ENCODE peak calls at places on chromosome 9, in four cellular contexts. C is colonic mucosa, Y is astrocyte of the spinal cord, M is body of pancreas. O is an unnamed sample.

GRCh38 chr9:116008278-116008677 is 145.3 kb upstream of the PAPPA start:
- DNase-seq in C (no peak), Y (peak), M (no peak), O (no peak)

GRCh38 chr9:19193029-19193324 is 37.5 kb upstream of the DENND4C start:
- DNase-seq in C (no peak), Y (no peak), M (no peak), O (no peak)

GRCh38 chr9:89364664-89365531 is 46.6 kb downstream of the SECISBP2 start:
- DNase-seq in C (no peak), Y (no peak), M (no peak), O (no peak)

GRCh38 chr9:38692707-38693106 is 27.2 kb downstream of the FAM240B start:
- DNase-seq in C (no peak), Y (no peak), M (no peak), O (no peak)

GRCh38 chr9:98374385-98375051 is 119.1 kb upstream of the TBC1D2 start:
- DNase-seq in C (peak), Y (peak), M (peak), O (peak)

GRCh38 chr9:114884787-114885452 is 45.5 kb downstream of the TNFSF8 start:
- DNase-seq in C (peak), Y (no peak), M (peak), O (no peak)

GRCh38 chr9:89917861-89918260 is 313.0 kb downstream of the GADD45G start:
- DNase-seq in C (no peak), Y (no peak), M (no peak), O (no peak)

GRCh38 chr9:85258823-85259370 is 482.9 kb downstream of the AGTPBP1 start:
- DNase-seq in C (peak), Y (peak), M (peak), O (peak)

GRCh38 chr9:133149130-133150015 is 14.3 kb downstream of the GBGT1 start:
- DNase-seq in C (peak), Y (peak), M (peak), O (peak)

GRCh38 chr9:130254753-130255637 is 10.6 kb upstream of the HMCN2 start:
- DNase-seq in C (no peak), Y (no peak), M (no peak), O (no peak)

GRCh38 chr9:128091144-128091543 is 23.1 kb downstream of the SLC25A25 start:
- DNase-seq in C (no peak), Y (peak), M (no peak), O (peak)

GRCh38 chr9:3980771-3981170 is 319.1 kb downstream of the GLIS3 start:
- DNase-seq in C (no peak), Y (peak), M (no peak), O (peak)

GRCh38 chr9:78618735-78619134 is 321.8 kb downstream of the PSAT1 start:
- DNase-seq in C (no peak), Y (no peak), M (no peak), O (no peak)
- TF ChIP-seq CTCF in C (no peak), Y (no peak), M (no peak), O (no peak)

GRCh38 chr9:137905740-137906139 is 28.2 kb downstream of the CACNA1B start:
- DNase-seq in C (no peak), Y (no peak), M (no peak), O (no peak)
- H3K4me3 ChIP-seq in C (no peak), Y (no peak), M (no peak), O (no peak)

GRCh38 chr9:91771027-91771426 is 179.0 kb downstream of the ROR2 start:
- DNase-seq in C (peak), Y (peak), M (peak), O (peak)
- TF ChIP-seq CTCF in C (no peak), Y (peak), M (no peak), O (peak)

GRCh38 chr9:31089822-31090221 is 1294.6 kb upstream of the ACO1 start:
- DNase-seq in C (no peak), Y (peak), M (no peak), O (no peak)
- H3K4me3 ChIP-seq in C (no peak), Y (no peak), M (no peak), O (no peak)

DNA sequence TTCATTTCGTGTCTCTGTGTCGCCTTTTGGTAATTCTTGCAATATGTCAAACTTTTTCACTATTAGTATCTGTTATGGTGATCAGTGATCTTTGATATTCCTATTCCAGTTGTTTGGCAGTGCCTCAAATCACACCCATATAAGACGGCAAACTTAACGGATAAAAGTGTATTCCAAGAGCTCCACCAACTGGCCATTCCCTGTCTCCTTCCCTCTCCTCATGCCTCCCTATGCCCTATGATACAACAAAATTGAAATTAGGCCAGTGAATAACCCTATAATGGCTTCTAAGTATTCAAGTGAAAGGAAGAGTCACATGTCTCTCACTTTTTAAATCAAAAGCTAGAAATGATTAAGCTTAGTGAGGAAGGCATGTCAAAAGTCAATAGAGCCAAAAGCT is 74.8 kb downstream of the CDK5RAP2 start:
- DNase-seq in C (no peak), Y (no peak), M (no peak), O (peak)
- TF ChIP-seq CTCF in C (no peak), Y (no peak), M (no peak), O (peak)

O was measured in fibroblast of the aortic adventitia.